ENCODE peak calls at places on chromosomes 11 and 22, in four cellular contexts. J is astrocyte of the hippocampus, K is kidney glomerular epithelial cell, A is kidney tubule cell. Y is an unnamed sample.

GRCh38 chr22:27844656-27845602 is 43.4 kb upstream of the MN1 start:
- DNase-seq in K (no peak), A (no peak), J (peak), Y (no peak)

GRCh38 chr11:2886191-2886894 is 768 bp upstream of the CDKN1C start:
- DNase-seq in K (no peak), J (peak), A (no peak), Y (no peak)

GRCh38 chr11:59939482-59939881 is 1.2 kb downstream of the OOSP1 start:
- DNase-seq in A (no peak), K (no peak), J (no peak), Y (no peak)

GRCh38 chr22:42655693-42656092 is 6.5 kb upstream of the CYB5R3 start:
- DNase-seq in K (no peak), A (no peak), J (no peak), Y (no peak)

GRCh38 chr11:96145163-96145585 is 197.8 kb downstream of the MAML2 start:
- DNase-seq in K (no peak), J (no peak), A (no peak), Y (no peak)

GRCh38 chr11:126355324-126355925 is at the start of gene ST3GAL4:
- DNase-seq in A (peak), K (peak), J (peak), Y (no peak)

GRCh38 chr11:86550757-86551156 is 121.7 kb downstream of the ME3 start:
- DNase-seq in K (no peak), J (no peak), A (no peak), Y (no peak)

GRCh38 chr11:106424111-106424510 is 346.6 kb downstream of the AASDHPPT start:
- DNase-seq in A (peak), J (peak), K (peak), Y (peak)

GRCh38 chr22:17576475-17576874 is 13.2 kb downstream of the SLC25A18 start:
- DNase-seq in K (peak), J (peak), A (peak), Y (peak)

GRCh38 chr11:97756571-97757335 is 1264.0 kb upstream of the CNTN5 start:
- DNase-seq in J (no peak), K (no peak), A (no peak), Y (no peak)

GRCh38 chr22:42711281-42711731 is 9.4 kb downstream of the A4GALT start:
- DNase-seq in A (no peak), K (no peak), J (no peak), Y (no peak)

GRCh38 chr11:74397531-74398243 is 546 bp downstream of the PGM2L1 start:
- DNase-seq in A (peak), J (peak), K (peak), Y (no peak)

GRCh38 chr11:109845437-109845836 is 247.8 kb upstream of the ZC3H12C start:
- DNase-seq in J (no peak), K (no peak), A (no peak), Y (no peak)

GRCh38 chr11:96303067-96303466 is 39.9 kb downstream of the MAML2 start:
- DNase-seq in A (peak), K (peak), J (peak), Y (no peak)

GRCh38 chr22:21044931-21045584 is 688 bp upstream of the LRRC74B start:
- DNase-seq in J (peak), K (no peak), A (peak), Y (peak)

GRCh38 chr11:69982675-69983570 is 95.2 kb upstream of the ANO1 start:
- DNase-seq in A (no peak), K (no peak), J (no peak), Y (no peak)

GRCh38 chr22:24186892-24187670 is 5.8 kb downstream of the SUSD2 start:
- DNase-seq in K (no peak), J (no peak), A (no peak), Y (no peak)

GRCh38 chr11:12897867-12898266 is 111.2 kb upstream of the RASSF10 start:
- DNase-seq in A (peak), K (no peak), J (no peak), Y (no peak)

GRCh38 chr22:32619614-32620426 is 145.2 kb downstream of the FBXO7 start:
- DNase-seq in J (peak), A (peak), K (peak), Y (peak)

GRCh38 chr22:31179345-31179744 is 19.4 kb downstream of the RNF185 start:
- DNase-seq in A (peak), K (peak), J (peak), Y (peak)

GRCh38 chr11:1336836-1337646 is 27.6 kb upstream of the TOLLIP start:
- DNase-seq in K (no peak), J (no peak), A (no peak), Y (no peak)

GRCh38 chr22:20206709-20207215 is 55.9 kb upstream of the CCDC188 start:
- DNase-seq in K (no peak), A (peak), J (no peak), Y (no peak)

GRCh38 chr11:103892603-103893002 is 143.8 kb upstream of the DDI1 start:
- DNase-seq in K (no peak), J (peak), A (peak), Y (no peak)

GRCh38 chr11:116199182-116199581 is 573.6 kb downstream of the BUD13 start:
- DNase-seq in J (no peak), K (no peak), A (no peak), Y (no peak)

GRCh38 chr11:19237381-19237780 is 3.4 kb downstream of the E2F8 start:
- DNase-seq in A (no peak), J (no peak), K (no peak), Y (no peak)

GRCh38 chr11:12414641-12415040 is 37.3 kb downstream of the PARVA start:
- DNase-seq in J (no peak), A (no peak), K (no peak), Y (no peak)

GRCh38 chr11:59647245-59647965 is 21.4 kb downstream of the PATL1 start:
- DNase-seq in K (no peak), A (no peak), J (no peak), Y (no peak)

GRCh38 chr11:33559567-33559966 is 141.1 kb downstream of the C11orf91 start:
- DNase-seq in A (no peak), J (no peak), K (no peak), Y (no peak)

GRCh38 chr11:65576232-65576866 is 496 bp downstream of the EHBP1L1 start:
- DNase-seq in A (no peak), K (no peak), J (no peak), Y (no peak)

GRCh38 chr22:35540600-35541253 is at the start of gene RASD2:
- DNase-seq in J (peak), A (peak), K (peak), Y (no peak)

GRCh38 chr11:67648140-67648795 is 2.3 kb downstream of the ACY3 start:
- DNase-seq in A (peak), J (no peak), K (no peak), Y (no peak)

GRCh38 chr11:35114901-35115687 is 23.9 kb upstream of the CD44 start:
- DNase-seq in A (no peak), J (no peak), K (no peak), Y (no peak)

GRCh38 chr11:16292167-16292859 is 64.0 kb downstream of the SOX6 start:
- DNase-seq in K (no peak), A (no peak), J (no peak), Y (no peak)

GRCh38 chr11:12149672-12150225 is 39.4 kb downstream of the MICAL2 start:
- DNase-seq in J (no peak), K (no peak), A (no peak), Y (no peak)

GRCh38 chr22:29563652-29564460 is 10.3 kb upstream of the THOC5 start:
- DNase-seq in A (no peak), K (no peak), J (no peak), Y (no peak)

GRCh38 chr22:40720538-40721256 is 41.4 kb downstream of the MCHR1 start:
- DNase-seq in A (peak), J (no peak), K (peak), Y (no peak)

GRCh38 chr11:20134991-20135736 is 25.1 kb downstream of the DBX1 start:
- DNase-seq in J (no peak), K (no peak), A (no peak), Y (no peak)

Y was measured in astrocyte of the cerebellum.